ENCODE peak calls at places on chromosomes 13 and 19, in five cellular contexts. H, U, V, D and B are unnamed samples.

GRCh38 chr13:49454388-49455015 is 10.4 kb downstream of the SETDB2 start:
- DNase-seq in U (no peak), H (no peak), V (no peak), D (peak), B (no peak)

GRCh38 chr19:1417145-1417544 is 9.8 kb downstream of the DAZAP1 start:
- DNase-seq in V (no peak), U (no peak), H (no peak), D (peak), B (no peak)

GRCh38 chr13:31046711-31047279 is 114.3 kb downstream of the TEX26 start:
- DNase-seq in H (no peak), V (no peak), D (peak), U (peak), B (no peak)

GRCh38 chr19:55647732-55648656 is at the start of gene CCDC106:
- DNase-seq in H (peak), D (peak), U (peak), V (peak), B (no peak)

GRCh38 chr13:23183292-23183691 is 2.5 kb downstream of the SGCG start:
- DNase-seq in V (no peak), U (no peak), H (no peak), D (no peak), B (no peak)

GRCh38 chr13:52024481-52024880 is at the start of gene UTP14C:
- DNase-seq in H (no peak), V (no peak), D (no peak), U (no peak), B (no peak)

GRCh38 chr19:41218249-41218614 is 791 bp upstream of the AXL start:
- DNase-seq in D (no peak), U (no peak), V (no peak), H (no peak), B (no peak)

GRCh38 chr13:63184693-63185092 is 1769.0 kb upstream of the PCDH20 start:
- DNase-seq in D (peak), H (no peak), V (no peak), U (no peak), B (no peak)

GRCh38 chr19:40614595-40615411 is 13.6 kb downstream of the LTBP4 start:
- DNase-seq in V (peak), D (peak), U (no peak), H (no peak), B (peak)

GRCh38 chr19:16001481-16002312 is 52.9 kb downstream of the OR10H4 start:
- DNase-seq in H (no peak), V (peak), U (no peak), D (peak), B (no peak)

GRCh38 chr19:2282062-2282861 is at the start of gene PEAK3:
- DNase-seq in V (no peak), U (no peak), D (peak), H (no peak), B (no peak)

GRCh38 chr13:25733696-25734435 is 317.9 kb downstream of the SHISA2 start:
- DNase-seq in U (no peak), H (no peak), D (no peak), V (no peak), B (no peak)

GRCh38 chr19:30649934-30650614 is 277.9 kb downstream of the ZNF536 start:
- DNase-seq in V (no peak), D (peak), H (no peak), U (peak), B (no peak)

GRCh38 chr19:5554828-5555227 is 12.9 kb downstream of the TINCR start:
- DNase-seq in D (no peak), U (no peak), V (no peak), H (no peak), B (no peak)

GRCh38 chr19:43662487-43662886 is 7.5 kb downstream of the PLAUR start:
- DNase-seq in V (no peak), U (no peak), D (no peak), H (no peak), B (no peak)

GRCh38 chr19:12289790-12290065 is 5.0 kb downstream of the ZNF44 start:
- DNase-seq in D (no peak), V (no peak), H (no peak), U (no peak), B (no peak)

GRCh38 chr19:16702123-16702522 is 17.5 kb upstream of the NWD1 start:
- DNase-seq in H (no peak), U (no peak), V (no peak), D (peak), B (peak)

GRCh38 chr13:38262211-38262610 is 87.4 kb upstream of the UFM1 start:
- DNase-seq in D (no peak), H (no peak), V (no peak), U (no peak), B (peak)

GRCh38 chr19:10848208-10848843 is at the start of gene C19orf38:
- DNase-seq in D (no peak), V (no peak), U (no peak), H (no peak), B (no peak)

GRCh38 chr19:18479964-18480723 is 41.7 kb downstream of the ELL start:
- DNase-seq in V (no peak), U (no peak), D (peak), H (no peak), B (peak)

GRCh38 chr19:13208964-13209796 is 59.0 kb downstream of the IER2 start:
- DNase-seq in U (no peak), V (no peak), H (no peak), D (no peak), B (no peak)

GRCh38 chr13:44075113-44075512 is 195.4 kb downstream of the LACC1 start:
- DNase-seq in H (no peak), D (no peak), U (no peak), V (no peak), B (no peak)

GRCh38 chr19:14475251-14476073 is at the start of gene PTGER1:
- DNase-seq in H (no peak), D (peak), V (no peak), U (peak), B (no peak)

GRCh38 chr13:33746867-33747266 is 71.1 kb upstream of the RFC3 start:
- DNase-seq in D (no peak), H (no peak), U (no peak), V (no peak), B (no peak)

GRCh38 chr13:52447815-52448552 is 2.5 kb downstream of the VPS36 start:
- DNase-seq in V (no peak), U (no peak), H (no peak), D (no peak), B (no peak)

GRCh38 chr19:57620673-57621348 is 6.8 kb downstream of the ZNF134 start:
- DNase-seq in U (no peak), H (no peak), V (no peak), D (peak), B (no peak)